ENCODE peak calls at places on chromosomes 5 and 9, in four cellular contexts. F is SK-N-SH, S is WTC11, T is GM12878. Y is an unnamed sample.

GRCh38 chr5:39191216-39191615 is 28.1 kb downstream of the FYB1 start:
- DNase-seq in F (no peak), S (no peak), T (no peak), Y (no peak)

GRCh38 chr9:61671276-61671973 is 481.6 kb downstream of the SPATA31A7 start:
- DNase-seq in S (no peak), F (peak; percentile 38), T (no peak), Y (no peak)

GRCh38 chr9:124110307-124110915 is 98.8 kb downstream of the LHX2 start:
- DNase-seq in T (no peak), S (peak; percentile 81), F (no peak), Y (peak; percentile 73)

GRCh38 chr5:151020304-151021031 is at the start of gene GPX3:
- DNase-seq in F (peak; percentile 92), S (peak; percentile 89), T (no peak), Y (no peak)

GRCh38 chr5:174535691-174536090 is 188.7 kb upstream of the MSX2 start:
- DNase-seq in S (no peak), F (no peak), T (no peak), Y (no peak)

GRCh38 chr5:114702731-114703130 is 340.9 kb downstream of the KCNN2 start:
- DNase-seq in F (no peak), T (no peak), S (no peak), Y (no peak)

GRCh38 chr9:38414040-38414723 is 10.1 kb downstream of the IGFBPL1 start:
- DNase-seq in F (no peak), T (no peak), S (no peak), Y (no peak)

GRCh38 chr5:1931590-1932138 is 48.9 kb upstream of the IRX4 start:
- DNase-seq in S (peak; percentile 73), F (no peak), T (no peak), Y (no peak)

GRCh38 chr9:128288273-128289004 is 12.4 kb downstream of the SWI5 start:
- DNase-seq in T (no peak), S (no peak), F (no peak), Y (peak; percentile 29)

GRCh38 chr5:117077142-117077541 is 502.5 kb upstream of the SEMA6A start:
- DNase-seq in T (no peak), F (no peak), S (no peak), Y (no peak)

GRCh38 chr9:134590240-134591081 is 51.1 kb upstream of the COL5A1 start:
- DNase-seq in F (no peak), T (no peak), S (no peak), Y (no peak)

GRCh38 chr5:132422720-132423442 is 53.4 kb downstream of the SLC22A5 start:
- DNase-seq in S (no peak), F (no peak), T (no peak), Y (peak; percentile 90)

GRCh38 chr5:173213236-173213933 is 21.6 kb downstream of the NKX2-5 start:
- DNase-seq in S (no peak), F (no peak), T (no peak), Y (no peak)

GRCh38 chr5:994821-995220 is 13.8 kb upstream of the NKD2 start:
- DNase-seq in S (peak; percentile 15), F (no peak), T (no peak), Y (no peak)

GRCh38 chr5:13408616-13409015 is 535.9 kb downstream of the DNAH5 start:
- DNase-seq in F (no peak), S (no peak), T (no peak), Y (no peak)

GRCh38 chr5:162886717-162887116 is 550.7 kb upstream of the CCNG1 start:
- DNase-seq in T (no peak), S (no peak), F (no peak), Y (no peak)
- TF ChIP-seq USF1 in T (no peak), S (no peak), F (no peak), Y (no peak)

GRCh38 chr9:27273186-27273585 is 23.8 kb downstream of the EQTN start:
- DNase-seq in T (no peak), F (no peak), S (no peak), Y (no peak)
- TF ChIP-seq USF1 in T (no peak), F (no peak), S (no peak), Y (no peak)

DNA sequence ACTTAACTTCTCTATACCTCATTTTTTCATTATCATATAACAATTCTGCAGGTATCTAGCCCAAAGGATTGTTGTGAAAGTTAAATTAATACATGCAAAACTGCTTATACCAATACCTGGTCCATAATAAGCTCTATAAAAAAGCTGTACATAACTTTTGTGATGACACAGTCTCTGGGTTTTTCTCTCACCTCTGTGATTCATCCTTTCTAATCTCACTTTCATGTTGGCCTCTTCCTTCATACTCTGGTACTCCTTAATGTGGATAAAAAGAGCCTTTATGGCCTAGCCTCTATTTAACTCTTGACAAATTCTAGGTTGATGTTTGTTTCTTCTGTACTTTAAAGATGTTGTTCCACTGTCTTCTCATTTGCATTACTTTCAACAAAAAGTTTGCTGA is 162.9 kb upstream of the ACOT12 start:
- DNase-seq in T (no peak), S (no peak), F (no peak), Y (no peak)
- TF ChIP-seq USF1 in T (no peak), S (no peak), F (no peak), Y (no peak)

DNA sequence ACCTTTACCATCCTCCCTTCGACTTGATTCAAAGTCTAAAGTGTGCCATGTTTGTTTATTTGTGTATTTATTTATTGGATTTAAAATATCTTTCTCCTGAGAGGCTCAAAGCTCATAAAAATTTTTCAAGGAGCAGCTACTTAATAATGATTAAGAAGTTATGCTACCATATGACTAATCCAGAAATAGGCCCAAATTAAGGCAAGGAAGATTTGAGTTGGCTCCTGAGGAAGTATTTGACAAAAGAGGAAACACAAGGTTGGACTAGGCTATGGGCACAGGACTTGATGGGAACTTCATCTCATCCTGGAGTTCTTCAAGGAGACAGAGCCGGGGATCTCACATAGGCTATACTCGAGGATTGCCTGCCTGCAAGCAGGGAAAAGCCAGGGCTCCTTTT is 22.4 kb upstream of the PPP2CA start:
- DNase-seq in F (no peak), T (no peak), S (no peak), Y (no peak)
- TF ChIP-seq USF1 in F (no peak), T (no peak), S (no peak), Y (no peak)

DNA sequence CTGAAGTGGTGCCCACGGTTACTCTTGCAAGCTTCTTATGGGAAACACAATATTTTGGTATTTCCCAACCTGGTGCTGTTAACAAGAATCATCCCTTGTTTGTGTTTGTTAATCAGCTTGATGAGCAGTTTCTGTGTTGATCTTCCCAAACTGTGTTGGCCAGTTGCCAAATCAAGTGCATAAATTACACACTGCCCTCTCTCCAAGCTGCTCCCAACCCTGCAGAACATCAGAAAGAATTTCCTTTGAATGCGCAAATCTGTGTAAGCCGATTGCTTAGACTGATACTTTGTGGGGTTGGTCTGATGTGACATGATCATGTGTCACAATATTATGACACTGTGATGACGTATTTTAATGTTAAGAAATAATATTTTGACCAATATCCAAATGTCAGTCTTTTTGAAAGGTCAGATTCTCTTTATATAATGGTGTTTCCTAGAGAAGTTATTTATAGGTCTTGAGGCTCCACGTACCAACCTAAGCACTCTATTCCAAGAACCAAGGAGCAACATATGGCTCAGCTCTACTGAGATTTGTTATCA is 766.4 kb upstream of the WWC1 start:
- DNase-seq in S (no peak), T (no peak), F (no peak), Y (no peak)
- TF ChIP-seq USF1 in S (no peak), T (no peak), F (no peak), Y (no peak)

GRCh38 chr5:168940712-168941111 is 360.2 kb downstream of the SLIT3 start:
- DNase-seq in F (peak; percentile 52), S (no peak), T (no peak), Y (no peak)
- TF ChIP-seq USF1 in F (no peak), S (no peak), T (no peak), Y (no peak)

DNA sequence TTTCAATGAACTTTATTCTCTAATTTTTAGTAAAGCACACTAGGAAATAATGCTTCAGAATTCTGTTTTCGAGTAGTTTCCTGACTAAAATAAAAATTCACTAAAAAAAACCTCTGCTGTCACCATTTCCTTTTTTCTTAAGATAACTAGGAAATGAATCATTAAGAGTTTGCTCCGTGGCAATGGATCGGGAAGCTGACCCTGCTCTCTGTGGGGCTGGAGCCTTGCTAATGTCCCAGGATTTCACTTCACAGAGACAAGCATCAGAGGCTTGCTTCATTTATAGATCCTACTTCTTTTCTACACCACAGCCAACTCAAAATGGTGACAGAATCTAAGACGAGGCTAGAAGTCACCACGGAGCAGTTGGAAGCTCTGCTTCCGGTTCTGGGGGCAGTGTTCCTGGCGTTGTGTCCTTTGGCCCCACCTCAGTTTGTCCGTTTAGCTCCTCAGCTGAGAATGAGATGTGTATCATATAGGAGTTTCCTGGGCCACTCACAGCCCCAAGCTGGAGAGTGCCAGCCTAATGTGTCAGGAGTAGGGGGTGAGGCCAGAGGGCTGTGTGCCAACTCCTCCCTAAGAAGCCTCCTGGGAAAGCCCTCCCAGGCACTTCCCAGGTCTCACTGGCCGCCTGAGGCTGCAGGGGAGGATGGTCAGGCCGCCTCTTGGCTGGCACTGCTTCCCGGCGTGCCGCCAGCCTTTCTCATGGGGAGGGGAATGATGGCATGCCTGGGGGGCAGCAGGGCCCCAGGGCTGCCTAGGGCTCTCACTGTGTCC is 19.6 kb downstream of the TENT4A start:
- DNase-seq in T (no peak), F (peak; percentile 52), S (no peak), Y (no peak)
- TF ChIP-seq USF1 in T (no peak), F (no peak), S (no peak), Y (no peak)

GRCh38 chr5:34684980-34685352 is 28.8 kb downstream of the RAI14 start:
- DNase-seq in F (no peak), T (no peak), S (no peak), Y (no peak)

GRCh38 chr5:34685485-34686197 is 29.5 kb downstream of the RAI14 start:
- DNase-seq in S (no peak), F (no peak), T (no peak), Y (no peak)

GRCh38 chr5:34684281-34684979 is 28.3 kb downstream of the RAI14 start:
- DNase-seq in T (no peak), F (peak; percentile 6), S (no peak), Y (no peak)

GRCh38 chr5:34680896-34681295 is 24.8 kb downstream of the RAI14 start:
- DNase-seq in F (no peak), T (no peak), S (no peak), Y (no peak)

GRCh38 chr5:34682926-34683623 is 26.9 kb downstream of the RAI14 start:
- DNase-seq in S (no peak), T (no peak), F (no peak), Y (no peak)
- TF ChIP-seq USF1 in S (no peak), T (no peak), F (no peak), Y (no peak)

GRCh38 chr9:136609838-136610311 is 52.8 kb upstream of the EGFL7 start:
- DNase-seq in S (no peak), T (no peak), F (no peak), Y (no peak)
- TF ChIP-seq USF1 in S (no peak), T (no peak), F (no peak), Y (no peak)

Y was measured in K562.